ENCODE peak calls at places on chromosomes 7 and 10, in ten cellular contexts. F is CD8-positive, alpha-beta memory T cell; A is uterus; X is heart left ventricle; W is body of pancreas; C is CD4-positive, CD25-positive, alpha-beta regulatory T cell; P is psoas muscle; H is fibroblast of lung; K is lower lobe of right lung; O is HepG2. Y is an unnamed sample. For H3K36me3, the result is how much of the 10 kb centered on the place peaks cover.

GRCh38 chr7:21064698-21065648 is 278.3 kb upstream of the SP8 start:
- DNase-seq in O (peak), H (no peak), A (no peak), W (no peak), C (no peak), P (no peak), K (no peak), X (no peak), F (no peak), Y (no peak)

GRCh38 chr10:43362191-43362839 is 9.1 kb upstream of the FXYD4 start:
- DNase-seq in O (no peak), C (peak), F (peak), P (peak), X (peak), H (peak), A (peak), W (peak), K (peak), Y (no peak)

GRCh38 chr7:23873306-23873705 is 163.3 kb downstream of the STK31 start:
- DNase-seq in W (no peak), X (no peak), K (no peak), O (no peak), F (no peak), H (no peak), A (no peak), P (no peak), C (no peak), Y (peak)

GRCh38 chr10:76309744-76310441 is 878.5 kb downstream of the LRMDA start:
- DNase-seq in W (no peak), P (no peak), C (no peak), O (no peak), H (peak), K (no peak), A (peak), F (no peak), X (no peak), Y (no peak)

GRCh38 chr7:143257501-143257900 is 5.7 kb upstream of the GSTK1 start:
- DNase-seq in C (no peak), W (no peak), K (no peak), X (no peak), H (no peak), P (no peak), A (no peak), F (no peak), O (no peak), Y (no peak)

GRCh38 chr10:6694447-6695155 is 114.5 kb upstream of the PRKCQ start:
- DNase-seq in O (no peak), W (no peak), A (no peak), K (no peak), H (no peak), F (no peak), C (no peak), X (no peak), P (no peak), Y (no peak)

GRCh38 chr10:77713506-77714280 is 76.1 kb upstream of the KCNMA1 start:
- DNase-seq in A (no peak), W (no peak), X (no peak), F (no peak), C (no peak), K (no peak), O (no peak), P (no peak), H (no peak), Y (no peak)

GRCh38 chr10:63537511-63537910 is 16.3 kb downstream of the REEP3 start:
- DNase-seq in F (no peak), W (no peak), A (no peak), H (no peak), C (no peak), K (no peak), X (no peak), P (no peak), O (no peak), Y (peak)

GRCh38 chr7:101580596-101580995 is 48.5 kb downstream of the MYL10 start:
- DNase-seq in K (no peak), P (no peak), A (no peak), C (no peak), W (no peak), O (no peak), X (no peak), H (no peak), F (no peak), Y (no peak)

GRCh38 chr10:61888744-61889143 is 12.8 kb upstream of the ARID5B start:
- DNase-seq in W (no peak), F (no peak), A (no peak), O (no peak), P (no peak), K (no peak), C (no peak), X (no peak), H (no peak), Y (no peak)

GRCh38 chr10:67612577-67613537 is 83.1 kb downstream of the CTNNA3 start:
- DNase-seq in H (peak), C (peak), F (peak), X (no peak), W (no peak), P (no peak), K (no peak), O (no peak), A (no peak), Y (peak)

GRCh38 chr7:2863461-2864066 is 19.5 kb upstream of the GNA12 start:
- DNase-seq in K (peak), O (peak), P (peak), H (peak), W (peak), A (peak), F (peak), X (peak), C (peak), Y (peak)

GRCh38 chr10:29443745-29444523 is 155.1 kb downstream of the LYZL1 start:
- DNase-seq in K (no peak), X (no peak), C (no peak), W (no peak), P (no peak), O (peak), A (no peak), F (no peak), H (peak), Y (peak)

GRCh38 chr10:103982639-103983038 is 15.7 kb downstream of the SLK start:
- DNase-seq in W (no peak), C (no peak), X (no peak), A (no peak), P (no peak), F (no peak), H (peak), K (no peak), O (peak), Y (peak)

GRCh38 chr10:112461029-112461887 is 14.2 kb downstream of the VTI1A start:
- DNase-seq in W (no peak), X (no peak), P (no peak), K (no peak), A (no peak), O (no peak), H (peak), F (no peak), C (no peak), Y (no peak)

GRCh38 chr7:12683678-12684077 is 3.8 kb upstream of the ARL4A start:
- DNase-seq in W (no peak), P (no peak), A (no peak), F (no peak), O (no peak), H (peak), X (no peak), K (no peak), C (no peak), Y (peak)

GRCh38 chr10:3468919-3469638 is 296.5 kb upstream of the PITRM1 start:
- DNase-seq in P (peak), H (peak), K (peak), O (no peak), A (peak), F (no peak), X (peak), C (no peak), W (peak), Y (peak)

GRCh38 chr7:119123326-119123725 is 898.8 kb downstream of the ANKRD7 start:
- DNase-seq in O (no peak), X (no peak), F (no peak), C (no peak), H (no peak), W (no peak), K (no peak), A (no peak), P (no peak), Y (no peak)

GRCh38 chr10:33327750-33328149 is 6.7 kb downstream of the NRP1 start:
- DNase-seq in H (no peak), A (no peak), K (no peak), O (no peak), P (no peak), X (no peak), W (no peak), F (no peak), C (no peak), Y (no peak)

GRCh38 chr10:73772280-73773151 is 9.3 kb upstream of the CHCHD1 start:
- DNase-seq in P (peak), A (peak), K (peak), F (peak), X (peak), H (peak), O (peak), C (peak), W (peak), Y (peak)

GRCh38 chr7:32506266-32507054 is 11.2 kb downstream of the AVL9 start:
- DNase-seq in A (no peak), O (peak), H (peak), X (no peak), K (no peak), F (no peak), P (no peak), W (no peak), C (peak), Y (peak)

GRCh38 chr10:49068672-49069217 is 46.6 kb downstream of the VSTM4 start:
- DNase-seq in C (no peak), A (no peak), K (no peak), O (no peak), H (no peak), X (no peak), F (no peak), P (no peak), W (no peak), Y (no peak)

GRCh38 chr7:43085017-43085416 is 27.4 kb upstream of the HECW1 start:
- DNase-seq in H (no peak), K (no peak), A (no peak), X (no peak), P (no peak), C (no peak), W (no peak), O (no peak), F (no peak), Y (no peak)

GRCh38 chr7:112649560-112649959 is 140.6 kb downstream of the TMEM168 start:
- DNase-seq in O (no peak), C (no peak), A (no peak), F (no peak), H (no peak), X (no peak), P (no peak), K (no peak), W (no peak), Y (no peak)

GRCh38 chr7:132400667-132401142 is 175.6 kb downstream of the PLXNA4 start:
- DNase-seq in O (no peak), A (no peak), X (no peak), H (no peak), F (no peak), C (no peak), W (no peak), P (no peak), K (no peak), Y (no peak)

GRCh38 chr7:87000344-87000743 is 59.1 kb downstream of the ELAPOR2 start:
- DNase-seq in K (no peak), H (no peak), X (no peak), P (no peak), C (no peak), A (no peak), W (no peak), F (no peak), O (no peak), Y (no peak)

GRCh38 chr10:58302259-58302658 is 32.5 kb upstream of the UBE2D1 start:
- DNase-seq in P (no peak), A (no peak), F (no peak), C (no peak), H (no peak), K (no peak), W (no peak), X (no peak), O (no peak), Y (no peak)

GRCh38 chr10:119412831-119413737 is 129.4 kb downstream of the RGS10 start:
- DNase-seq in H (peak), C (no peak), O (peak), F (no peak), X (peak), K (no peak), W (no peak), P (no peak), A (no peak), Y (no peak)

GRCh38 chr7:144835166-144835611 is 664 bp downstream of the TPK1 start:
- DNase-seq in C (peak), W (peak), O (peak), H (peak), F (no peak), P (peak), K (peak), X (peak), A (peak), Y (peak)

DNA sequence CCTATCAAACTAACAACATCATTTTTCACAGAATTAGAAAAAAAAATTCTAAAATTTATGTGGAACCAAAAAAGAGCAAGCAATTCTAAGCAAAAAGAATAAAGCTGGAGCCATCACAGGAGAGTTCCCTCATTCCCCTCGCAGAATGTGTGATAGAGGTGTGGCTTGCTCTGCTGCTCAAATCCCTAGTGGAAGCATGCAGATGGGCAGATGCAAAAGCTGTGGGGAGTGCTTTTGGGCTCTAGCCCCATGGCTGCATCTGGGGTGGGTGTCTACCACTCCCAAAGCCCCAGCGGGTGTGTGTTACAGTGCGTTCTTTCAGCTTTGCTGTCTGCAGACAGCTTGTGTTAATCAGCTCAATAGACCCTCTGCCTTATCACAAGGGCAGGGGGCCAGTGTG is 576.0 kb upstream of the LRRN3 start:
- DNase-seq in C (no peak), A (no peak), F (no peak), H (no peak), P (no peak), O (no peak), X (no peak), K (no peak), W (no peak), Y (no peak)
- H3K36me3 ChIP-seq in C (under half), A (under half), F (under half), H (under half), P (under half), O (under half), X (under half), K (under half), W (under half), Y (under half)

GRCh38 chr10:124388476-124388822 is 30.3 kb downstream of the OAT start:
- DNase-seq in F (no peak), W (no peak), O (no peak), X (no peak), K (no peak), H (no peak), C (no peak), A (no peak), P (no peak), Y (no peak)
- H3K27ac ChIP-seq in F (no peak), W (no peak), O (no peak), X (no peak), K (peak), H (no peak), C (no peak), A (no peak), P (no peak), Y (no peak)

GRCh38 chr10:133399123-133399601 is 5.2 kb downstream of the MTG1 start:
- DNase-seq in A (no peak), K (peak), W (no peak), X (peak), H (no peak), F (no peak), O (no peak), P (no peak), C (no peak), Y (no peak)
- H3K36me3 ChIP-seq in A (under half), K (half or more), W (under half), X (half or more), H (under half), F (under half), O (under half), P (under half), C (half or more), Y (under half)

GRCh38 chr10:70192325-70192966 is 22.1 kb upstream of the SAR1A start:
- DNase-seq in H (peak), P (no peak), F (no peak), X (no peak), A (no peak), O (peak), C (no peak), K (no peak), W (no peak), Y (peak)
- H3K27ac ChIP-seq in H (peak), P (peak), F (no peak), X (no peak), A (peak), O (no peak), C (no peak), K (peak), W (no peak), Y (no peak)

GRCh38 chr7:152131981-152132494 is 106.6 kb downstream of the GALNT11 start:
- DNase-seq in X (no peak), P (no peak), W (no peak), F (no peak), C (no peak), O (no peak), K (no peak), H (no peak), A (no peak), Y (no peak)
- H3K36me3 ChIP-seq in X (half or more), P (under half), W (under half), F (under half), C (under half), O (under half), K (half or more), H (under half), A (under half), Y (under half)